ENCODE peak calls at places on chromosomes 16 and 17, in ten cellular contexts. One of them, this sample, is unnamed.

GRCh38 chr16:84072014-84072413 is 29.4 kb upstream of the SLC38A8 start:
- DNase-seq in tibial artery: no peak
- DNase-seq in Peyer's patch: no peak
- DNase-seq in CD4-positive, alpha-beta T cell: no peak
- DNase-seq in AG09319: no peak
- DNase-seq in fibroblast of mammary gland: peak; percentile 18
- DNase-seq in foreskin fibroblast: peak; percentile 21
- DNase-seq in dorsolateral prefrontal cortex: no peak
- DNase-seq in A549: no peak
- DNase-seq in AG04449: no peak
- DNase-seq in this sample: no peak

GRCh38 chr16:81817789-81818304 is 38.8 kb downstream of the PLCG2 start:
- DNase-seq in Peyer's patch: peak; percentile 84
- DNase-seq in tibial artery: no peak
- DNase-seq in fibroblast of mammary gland: no peak
- DNase-seq in A549: no peak
- DNase-seq in AG09319: no peak
- DNase-seq in CD4-positive, alpha-beta T cell: no peak
- DNase-seq in dorsolateral prefrontal cortex: no peak
- DNase-seq in AG04449: no peak
- DNase-seq in foreskin fibroblast: no peak
- DNase-seq in this sample: no peak

GRCh38 chr17:9445424-9445823 is 130.2 kb downstream of the STX8 start:
- DNase-seq in AG04449: no peak
- DNase-seq in AG09319: no peak
- DNase-seq in foreskin fibroblast: no peak
- DNase-seq in Peyer's patch: no peak
- DNase-seq in fibroblast of mammary gland: no peak
- DNase-seq in tibial artery: no peak
- DNase-seq in A549: no peak
- DNase-seq in CD4-positive, alpha-beta T cell: no peak
- DNase-seq in dorsolateral prefrontal cortex: no peak
- DNase-seq in this sample: no peak

GRCh38 chr17:16973760-16974540 is 2.0 kb upstream of the TNFRSF13B start:
- DNase-seq in fibroblast of mammary gland: no peak
- DNase-seq in dorsolateral prefrontal cortex: no peak
- DNase-seq in AG09319: no peak
- DNase-seq in Peyer's patch: peak; percentile 81
- DNase-seq in CD4-positive, alpha-beta T cell: no peak
- DNase-seq in tibial artery: no peak
- DNase-seq in foreskin fibroblast: no peak
- DNase-seq in AG04449: no peak
- DNase-seq in A549: no peak
- DNase-seq in this sample: no peak

GRCh38 chr17:82976982-82977488 is 102.4 kb upstream of the METRNL start:
- DNase-seq in Peyer's patch: no peak
- DNase-seq in A549: no peak
- DNase-seq in AG04449: no peak
- DNase-seq in foreskin fibroblast: no peak
- DNase-seq in fibroblast of mammary gland: no peak
- DNase-seq in dorsolateral prefrontal cortex: no peak
- DNase-seq in CD4-positive, alpha-beta T cell: no peak
- DNase-seq in tibial artery: no peak
- DNase-seq in AG09319: no peak
- DNase-seq in this sample: no peak

GRCh38 chr17:44146375-44147346 is 4.9 kb downstream of the HROB start:
- DNase-seq in fibroblast of mammary gland: no peak
- DNase-seq in AG04449: no peak
- DNase-seq in foreskin fibroblast: no peak
- DNase-seq in A549: no peak
- DNase-seq in Peyer's patch: no peak
- DNase-seq in dorsolateral prefrontal cortex: no peak
- DNase-seq in tibial artery: no peak
- DNase-seq in AG09319: no peak
- DNase-seq in CD4-positive, alpha-beta T cell: no peak
- DNase-seq in this sample: no peak

GRCh38 chr16:17312100-17312732 is 158.5 kb downstream of the XYLT1 start:
- DNase-seq in fibroblast of mammary gland: no peak
- DNase-seq in CD4-positive, alpha-beta T cell: no peak
- DNase-seq in AG09319: no peak
- DNase-seq in tibial artery: no peak
- DNase-seq in dorsolateral prefrontal cortex: no peak
- DNase-seq in A549: no peak
- DNase-seq in AG04449: no peak
- DNase-seq in Peyer's patch: no peak
- DNase-seq in foreskin fibroblast: no peak
- DNase-seq in this sample: no peak

GRCh38 chr17:76473541-76473985 is 6.2 kb downstream of the AANAT start:
- DNase-seq in AG04449: no peak
- DNase-seq in Peyer's patch: no peak
- DNase-seq in fibroblast of mammary gland: no peak
- DNase-seq in tibial artery: no peak
- DNase-seq in foreskin fibroblast: no peak
- DNase-seq in CD4-positive, alpha-beta T cell: no peak
- DNase-seq in A549: no peak
- DNase-seq in AG09319: no peak
- DNase-seq in dorsolateral prefrontal cortex: no peak
- DNase-seq in this sample: peak; percentile 66

GRCh38 chr17:73820686-73821448 is 176.6 kb upstream of the SDK2 start:
- DNase-seq in CD4-positive, alpha-beta T cell: no peak
- DNase-seq in AG04449: no peak
- DNase-seq in A549: no peak
- DNase-seq in AG09319: no peak
- DNase-seq in tibial artery: no peak
- DNase-seq in fibroblast of mammary gland: peak; percentile 92
- DNase-seq in foreskin fibroblast: no peak
- DNase-seq in dorsolateral prefrontal cortex: no peak
- DNase-seq in Peyer's patch: no peak
- DNase-seq in this sample: no peak

GRCh38 chr16:15849209-15849981 is 7.4 kb downstream of the MYH11 start:
- DNase-seq in AG04449: no peak
- DNase-seq in A549: no peak
- DNase-seq in CD4-positive, alpha-beta T cell: no peak
- DNase-seq in Peyer's patch: no peak
- DNase-seq in tibial artery: no peak
- DNase-seq in dorsolateral prefrontal cortex: no peak
- DNase-seq in AG09319: no peak
- DNase-seq in fibroblast of mammary gland: no peak
- DNase-seq in foreskin fibroblast: no peak
- DNase-seq in this sample: no peak

GRCh38 chr16:12896562-12896961 is 4.8 kb upstream of the SHISA9 start:
- DNase-seq in Peyer's patch: no peak
- DNase-seq in foreskin fibroblast: no peak
- DNase-seq in A549: no peak
- DNase-seq in AG04449: no peak
- DNase-seq in fibroblast of mammary gland: peak; percentile 52
- DNase-seq in dorsolateral prefrontal cortex: no peak
- DNase-seq in CD4-positive, alpha-beta T cell: no peak
- DNase-seq in AG09319: no peak
- DNase-seq in tibial artery: no peak
- DNase-seq in this sample: peak; percentile 36

GRCh38 chr16:12901204-12901596 is 198 bp upstream of the SHISA9 start:
- DNase-seq in Peyer's patch: no peak
- DNase-seq in AG09319: no peak
- DNase-seq in foreskin fibroblast: no peak
- DNase-seq in AG04449: no peak
- DNase-seq in tibial artery: no peak
- DNase-seq in fibroblast of mammary gland: no peak
- DNase-seq in dorsolateral prefrontal cortex: no peak
- DNase-seq in A549: no peak
- DNase-seq in CD4-positive, alpha-beta T cell: no peak
- DNase-seq in this sample: peak; percentile 34

GRCh38 chr16:12899529-12900168 is 1.7 kb upstream of the SHISA9 start:
- DNase-seq in foreskin fibroblast: no peak
- DNase-seq in fibroblast of mammary gland: no peak
- DNase-seq in AG04449: no peak
- DNase-seq in CD4-positive, alpha-beta T cell: no peak
- DNase-seq in Peyer's patch: no peak
- DNase-seq in tibial artery: no peak
- DNase-seq in A549: no peak
- DNase-seq in dorsolateral prefrontal cortex: no peak
- DNase-seq in AG09319: no peak
- DNase-seq in this sample: no peak

GRCh38 chr16:12900599-12901203 is 697 bp upstream of the SHISA9 start:
- DNase-seq in dorsolateral prefrontal cortex: no peak
- DNase-seq in A549: no peak
- DNase-seq in AG09319: no peak
- DNase-seq in Peyer's patch: no peak
- DNase-seq in foreskin fibroblast: no peak
- DNase-seq in AG04449: no peak
- DNase-seq in tibial artery: no peak
- DNase-seq in CD4-positive, alpha-beta T cell: no peak
- DNase-seq in fibroblast of mammary gland: no peak
- DNase-seq in this sample: peak; percentile 8

DNA sequence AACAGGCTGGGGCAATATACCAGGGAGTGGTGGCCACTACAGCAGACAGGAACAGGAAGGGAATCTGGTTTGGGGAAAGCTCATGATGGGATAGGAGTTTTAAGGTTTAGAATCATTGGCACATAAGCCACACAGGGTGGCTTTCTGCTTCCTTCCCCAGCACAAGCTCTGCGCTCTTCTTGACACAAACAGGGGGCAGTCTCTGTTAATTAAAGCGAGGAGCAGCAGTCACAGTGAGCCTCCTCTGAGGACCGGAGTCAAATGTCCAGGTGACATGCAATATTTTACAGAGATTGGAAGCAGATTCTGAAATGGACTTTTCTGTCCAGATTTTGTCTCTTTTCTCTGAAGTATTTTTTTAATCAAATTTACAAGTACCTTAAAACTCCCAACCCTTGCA is 2.8 kb upstream of the SHISA9 start:
- DNase-seq in AG09319: no peak
- DNase-seq in Peyer's patch: no peak
- DNase-seq in dorsolateral prefrontal cortex: no peak
- DNase-seq in A549: no peak
- DNase-seq in foreskin fibroblast: no peak
- DNase-seq in fibroblast of mammary gland: no peak
- DNase-seq in tibial artery: no peak
- DNase-seq in AG04449: no peak
- DNase-seq in CD4-positive, alpha-beta T cell: no peak
- DNase-seq in this sample: no peak
- TF ChIP-seq CTCF in AG09319: no peak
- TF ChIP-seq CTCF in Peyer's patch: no peak
- TF ChIP-seq CTCF in dorsolateral prefrontal cortex: no peak
- TF ChIP-seq CTCF in A549: no peak
- TF ChIP-seq CTCF in foreskin fibroblast: no peak
- TF ChIP-seq CTCF in fibroblast of mammary gland: no peak
- TF ChIP-seq CTCF in tibial artery: no peak
- TF ChIP-seq CTCF in AG04449: no peak
- TF ChIP-seq CTCF in CD4-positive, alpha-beta T cell: no peak
- TF ChIP-seq CTCF in this sample: no peak

DNA sequence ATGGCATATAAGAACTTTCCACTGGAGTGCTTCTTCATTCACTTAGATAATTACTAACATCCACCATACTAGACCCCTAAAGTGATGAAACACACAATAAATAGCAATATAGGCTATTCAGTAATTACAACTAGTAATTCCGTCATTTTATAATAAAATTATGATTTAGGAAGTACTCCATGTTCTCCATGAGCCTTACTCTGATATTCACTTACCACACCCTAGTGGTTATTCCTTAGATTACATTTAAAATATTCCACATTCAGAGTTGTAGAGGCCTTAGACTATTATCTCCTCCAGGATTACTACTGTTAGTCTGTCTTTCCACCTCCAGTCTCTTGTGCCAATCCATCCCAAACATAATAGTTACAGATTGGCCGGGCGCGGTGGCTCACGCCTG is 62.4 kb downstream of the STH start:
- DNase-seq in Peyer's patch: no peak
- DNase-seq in CD4-positive, alpha-beta T cell: no peak
- DNase-seq in AG04449: no peak
- DNase-seq in A549: peak; percentile 49
- DNase-seq in tibial artery: no peak
- DNase-seq in AG09319: no peak
- DNase-seq in foreskin fibroblast: no peak
- DNase-seq in dorsolateral prefrontal cortex: no peak
- DNase-seq in fibroblast of mammary gland: peak; percentile 34
- DNase-seq in this sample: no peak
- TF ChIP-seq CTCF in Peyer's patch: peak; percentile 49
- TF ChIP-seq CTCF in CD4-positive, alpha-beta T cell: peak; percentile 38
- TF ChIP-seq CTCF in AG04449: no peak
- TF ChIP-seq CTCF in A549: peak; percentile 46
- TF ChIP-seq CTCF in tibial artery: peak; percentile 25
- TF ChIP-seq CTCF in AG09319: peak; percentile 15
- TF ChIP-seq CTCF in foreskin fibroblast: peak; percentile 12
- TF ChIP-seq CTCF in dorsolateral prefrontal cortex: peak; percentile 37
- TF ChIP-seq CTCF in fibroblast of mammary gland: peak; percentile 37
- TF ChIP-seq CTCF in this sample: peak; percentile 62

DNA sequence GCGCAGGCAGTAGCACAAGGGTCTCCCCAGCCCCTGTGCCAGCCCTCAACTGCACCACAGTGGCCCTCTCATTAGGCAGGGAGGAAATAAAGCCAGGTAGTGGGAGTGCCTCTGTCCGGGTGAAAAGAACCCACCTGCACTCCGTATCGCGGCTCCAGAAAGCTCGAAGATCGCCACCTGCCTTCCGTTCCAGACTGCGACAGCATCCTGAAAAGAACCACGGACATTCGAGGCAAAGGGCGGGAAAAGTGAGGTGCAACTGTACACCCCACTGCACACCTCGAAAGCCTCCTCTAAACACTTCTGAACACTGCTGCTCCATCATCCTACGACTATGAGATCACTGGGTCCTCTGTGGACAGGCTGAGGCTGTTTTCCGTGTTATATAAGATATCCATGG is 28.7 kb downstream of the IFT140 start:
- DNase-seq in AG09319: no peak
- DNase-seq in dorsolateral prefrontal cortex: no peak
- DNase-seq in tibial artery: no peak
- DNase-seq in AG04449: no peak
- DNase-seq in A549: no peak
- DNase-seq in fibroblast of mammary gland: no peak
- DNase-seq in Peyer's patch: no peak
- DNase-seq in CD4-positive, alpha-beta T cell: no peak
- DNase-seq in foreskin fibroblast: no peak
- DNase-seq in this sample: no peak
- TF ChIP-seq CTCF in AG09319: no peak
- TF ChIP-seq CTCF in dorsolateral prefrontal cortex: no peak
- TF ChIP-seq CTCF in tibial artery: no peak
- TF ChIP-seq CTCF in AG04449: no peak
- TF ChIP-seq CTCF in A549: no peak
- TF ChIP-seq CTCF in fibroblast of mammary gland: no peak
- TF ChIP-seq CTCF in Peyer's patch: no peak
- TF ChIP-seq CTCF in CD4-positive, alpha-beta T cell: no peak
- TF ChIP-seq CTCF in foreskin fibroblast: no peak
- TF ChIP-seq CTCF in this sample: no peak

GRCh38 chr16:72664122-72664479 is 383.8 kb downstream of the ZFHX3 start:
- DNase-seq in fibroblast of mammary gland: peak; percentile 10
- DNase-seq in AG04449: no peak
- DNase-seq in tibial artery: no peak
- DNase-seq in dorsolateral prefrontal cortex: no peak
- DNase-seq in Peyer's patch: no peak
- DNase-seq in foreskin fibroblast: peak; percentile 6
- DNase-seq in AG09319: no peak
- DNase-seq in A549: peak; percentile 5
- DNase-seq in CD4-positive, alpha-beta T cell: no peak
- DNase-seq in this sample: no peak

GRCh38 chr16:72664480-72665408 is 383.2 kb downstream of the ZFHX3 start:
- DNase-seq in CD4-positive, alpha-beta T cell: peak; percentile 89
- DNase-seq in dorsolateral prefrontal cortex: peak; percentile 80
- DNase-seq in Peyer's patch: peak; percentile 93
- DNase-seq in AG04449: peak; percentile 95
- DNase-seq in fibroblast of mammary gland: peak; percentile 99
- DNase-seq in A549: peak; percentile 98
- DNase-seq in foreskin fibroblast: peak; percentile 98
- DNase-seq in AG09319: peak; percentile 98
- DNase-seq in tibial artery: peak; percentile 98
- DNase-seq in this sample: peak; percentile 89

GRCh38 chr16:72666267-72666666 is 381.7 kb downstream of the ZFHX3 start:
- DNase-seq in Peyer's patch: no peak
- DNase-seq in CD4-positive, alpha-beta T cell: no peak
- DNase-seq in A549: no peak
- DNase-seq in tibial artery: no peak
- DNase-seq in foreskin fibroblast: no peak
- DNase-seq in fibroblast of mammary gland: peak; percentile 7
- DNase-seq in AG04449: no peak
- DNase-seq in dorsolateral prefrontal cortex: no peak
- DNase-seq in AG09319: no peak
- DNase-seq in this sample: no peak
- TF ChIP-seq CTCF in Peyer's patch: no peak
- TF ChIP-seq CTCF in CD4-positive, alpha-beta T cell: no peak
- TF ChIP-seq CTCF in A549: no peak
- TF ChIP-seq CTCF in tibial artery: no peak
- TF ChIP-seq CTCF in foreskin fibroblast: no peak
- TF ChIP-seq CTCF in fibroblast of mammary gland: no peak
- TF ChIP-seq CTCF in AG04449: no peak
- TF ChIP-seq CTCF in dorsolateral prefrontal cortex: no peak
- TF ChIP-seq CTCF in AG09319: no peak
- TF ChIP-seq CTCF in this sample: no peak

This sample was measured in endothelial cell.